ENCODE peak calls at places on chromosomes 3 and 15, in nine cellular contexts. One of them, this sample, is unnamed.

GRCh38 chr3:117454236-117454635 is 744.7 kb downstream of the TUSC7 start:
- DNase-seq in NCI-H748 treated with DMSO at 0.1 percent for 48 hours: no peak
- DNase-seq in substantia nigra: no peak
- DNase-seq in A549: peak
- DNase-seq in fibroblast of lung: no peak
- DNase-seq in activated CD4-positive, alpha-beta T cell treated with anti-CD3 and anti-CD28 coated beads for 48 hours: no peak
- DNase-seq in NCI-H2029 treated with DMSO at 0.1 percent for 48 hours: no peak
- DNase-seq in choroid plexus epithelial cell: peak
- DNase-seq in HTR-8/SVneo: no peak
- DNase-seq in this sample: no peak

GRCh38 chr15:81001180-81002003 is 669 bp downstream of the TLNRD1 start:
- DNase-seq in substantia nigra: peak
- DNase-seq in activated CD4-positive, alpha-beta T cell treated with anti-CD3 and anti-CD28 coated beads for 48 hours: peak
- DNase-seq in fibroblast of lung: peak
- DNase-seq in A549: peak
- DNase-seq in choroid plexus epithelial cell: peak
- DNase-seq in NCI-H2029 treated with DMSO at 0.1 percent for 48 hours: no peak
- DNase-seq in HTR-8/SVneo: peak
- DNase-seq in NCI-H748 treated with DMSO at 0.1 percent for 48 hours: no peak
- DNase-seq in this sample: peak

GRCh38 chr3:16456784-16457415 is 56.6 kb downstream of the RFTN1 start:
- DNase-seq in NCI-H2029 treated with DMSO at 0.1 percent for 48 hours: no peak
- DNase-seq in NCI-H748 treated with DMSO at 0.1 percent for 48 hours: no peak
- DNase-seq in activated CD4-positive, alpha-beta T cell treated with anti-CD3 and anti-CD28 coated beads for 48 hours: no peak
- DNase-seq in substantia nigra: no peak
- DNase-seq in fibroblast of lung: peak
- DNase-seq in choroid plexus epithelial cell: peak
- DNase-seq in A549: peak
- DNase-seq in HTR-8/SVneo: no peak
- DNase-seq in this sample: no peak

GRCh38 chr15:95561463-95561862 is 769.0 kb upstream of the NR2F2 start:
- DNase-seq in A549: no peak
- DNase-seq in fibroblast of lung: peak
- DNase-seq in choroid plexus epithelial cell: peak
- DNase-seq in HTR-8/SVneo: no peak
- DNase-seq in NCI-H2029 treated with DMSO at 0.1 percent for 48 hours: no peak
- DNase-seq in activated CD4-positive, alpha-beta T cell treated with anti-CD3 and anti-CD28 coated beads for 48 hours: no peak
- DNase-seq in NCI-H748 treated with DMSO at 0.1 percent for 48 hours: no peak
- DNase-seq in substantia nigra: no peak
- DNase-seq in this sample: no peak

GRCh38 chr3:181292984-181293383 is 303.4 kb upstream of the DNAJC19 start:
- DNase-seq in substantia nigra: no peak
- DNase-seq in NCI-H2029 treated with DMSO at 0.1 percent for 48 hours: no peak
- DNase-seq in fibroblast of lung: peak
- DNase-seq in activated CD4-positive, alpha-beta T cell treated with anti-CD3 and anti-CD28 coated beads for 48 hours: no peak
- DNase-seq in A549: no peak
- DNase-seq in choroid plexus epithelial cell: peak
- DNase-seq in HTR-8/SVneo: no peak
- DNase-seq in NCI-H748 treated with DMSO at 0.1 percent for 48 hours: no peak
- DNase-seq in this sample: no peak

GRCh38 chr3:88744896-88745295 is 362.5 kb upstream of the EPHA3 start:
- DNase-seq in choroid plexus epithelial cell: no peak
- DNase-seq in HTR-8/SVneo: no peak
- DNase-seq in NCI-H2029 treated with DMSO at 0.1 percent for 48 hours: no peak
- DNase-seq in activated CD4-positive, alpha-beta T cell treated with anti-CD3 and anti-CD28 coated beads for 48 hours: no peak
- DNase-seq in NCI-H748 treated with DMSO at 0.1 percent for 48 hours: no peak
- DNase-seq in fibroblast of lung: peak
- DNase-seq in A549: no peak
- DNase-seq in substantia nigra: no peak
- DNase-seq in this sample: no peak

GRCh38 chr15:62962101-62962995 is 80.2 kb upstream of the TPM1 start:
- DNase-seq in NCI-H748 treated with DMSO at 0.1 percent for 48 hours: no peak
- DNase-seq in choroid plexus epithelial cell: no peak
- DNase-seq in A549: no peak
- DNase-seq in substantia nigra: no peak
- DNase-seq in activated CD4-positive, alpha-beta T cell treated with anti-CD3 and anti-CD28 coated beads for 48 hours: no peak
- DNase-seq in fibroblast of lung: no peak
- DNase-seq in HTR-8/SVneo: no peak
- DNase-seq in NCI-H2029 treated with DMSO at 0.1 percent for 48 hours: no peak
- DNase-seq in this sample: no peak

GRCh38 chr3:157406376-157406775 is 30.3 kb upstream of the PTX3 start:
- DNase-seq in activated CD4-positive, alpha-beta T cell treated with anti-CD3 and anti-CD28 coated beads for 48 hours: no peak
- DNase-seq in substantia nigra: no peak
- DNase-seq in HTR-8/SVneo: no peak
- DNase-seq in NCI-H748 treated with DMSO at 0.1 percent for 48 hours: no peak
- DNase-seq in A549: no peak
- DNase-seq in fibroblast of lung: no peak
- DNase-seq in choroid plexus epithelial cell: no peak
- DNase-seq in NCI-H2029 treated with DMSO at 0.1 percent for 48 hours: no peak
- DNase-seq in this sample: no peak

GRCh38 chr3:150005243-150006102 is 34.8 kb upstream of the PFN2 start:
- DNase-seq in activated CD4-positive, alpha-beta T cell treated with anti-CD3 and anti-CD28 coated beads for 48 hours: no peak
- DNase-seq in choroid plexus epithelial cell: peak
- DNase-seq in substantia nigra: no peak
- DNase-seq in A549: no peak
- DNase-seq in fibroblast of lung: peak
- DNase-seq in NCI-H2029 treated with DMSO at 0.1 percent for 48 hours: no peak
- DNase-seq in NCI-H748 treated with DMSO at 0.1 percent for 48 hours: no peak
- DNase-seq in HTR-8/SVneo: no peak
- DNase-seq in this sample: no peak

GRCh38 chr3:28286595-28286994 is 45.2 kb downstream of the CMC1 start:
- DNase-seq in HTR-8/SVneo: peak
- DNase-seq in substantia nigra: no peak
- DNase-seq in NCI-H2029 treated with DMSO at 0.1 percent for 48 hours: peak
- DNase-seq in NCI-H748 treated with DMSO at 0.1 percent for 48 hours: peak
- DNase-seq in A549: peak
- DNase-seq in activated CD4-positive, alpha-beta T cell treated with anti-CD3 and anti-CD28 coated beads for 48 hours: no peak
- DNase-seq in choroid plexus epithelial cell: peak
- DNase-seq in fibroblast of lung: peak
- DNase-seq in this sample: peak

GRCh38 chr15:63198752-63199250 is 9.4 kb downstream of the RAB8B start:
- DNase-seq in substantia nigra: no peak
- DNase-seq in A549: no peak
- DNase-seq in fibroblast of lung: no peak
- DNase-seq in activated CD4-positive, alpha-beta T cell treated with anti-CD3 and anti-CD28 coated beads for 48 hours: no peak
- DNase-seq in HTR-8/SVneo: no peak
- DNase-seq in NCI-H2029 treated with DMSO at 0.1 percent for 48 hours: no peak
- DNase-seq in NCI-H748 treated with DMSO at 0.1 percent for 48 hours: no peak
- DNase-seq in choroid plexus epithelial cell: peak
- DNase-seq in this sample: no peak

GRCh38 chr3:71926242-71926560 is 141.3 kb upstream of the PROK2 start:
- DNase-seq in NCI-H748 treated with DMSO at 0.1 percent for 48 hours: peak
- DNase-seq in NCI-H2029 treated with DMSO at 0.1 percent for 48 hours: peak
- DNase-seq in substantia nigra: no peak
- DNase-seq in activated CD4-positive, alpha-beta T cell treated with anti-CD3 and anti-CD28 coated beads for 48 hours: peak
- DNase-seq in HTR-8/SVneo: peak
- DNase-seq in A549: peak
- DNase-seq in fibroblast of lung: peak
- DNase-seq in choroid plexus epithelial cell: peak
- DNase-seq in this sample: peak

GRCh38 chr3:57840445-57840844 is 84.3 kb downstream of the SLMAP start:
- DNase-seq in activated CD4-positive, alpha-beta T cell treated with anti-CD3 and anti-CD28 coated beads for 48 hours: no peak
- DNase-seq in A549: no peak
- DNase-seq in choroid plexus epithelial cell: no peak
- DNase-seq in fibroblast of lung: no peak
- DNase-seq in NCI-H748 treated with DMSO at 0.1 percent for 48 hours: no peak
- DNase-seq in substantia nigra: no peak
- DNase-seq in NCI-H2029 treated with DMSO at 0.1 percent for 48 hours: no peak
- DNase-seq in HTR-8/SVneo: no peak
- DNase-seq in this sample: no peak

GRCh38 chr3:151425640-151426336 is 35.1 kb downstream of the IGSF10 start:
- DNase-seq in activated CD4-positive, alpha-beta T cell treated with anti-CD3 and anti-CD28 coated beads for 48 hours: no peak
- DNase-seq in A549: no peak
- DNase-seq in NCI-H2029 treated with DMSO at 0.1 percent for 48 hours: no peak
- DNase-seq in substantia nigra: no peak
- DNase-seq in fibroblast of lung: peak
- DNase-seq in HTR-8/SVneo: no peak
- DNase-seq in choroid plexus epithelial cell: peak
- DNase-seq in NCI-H748 treated with DMSO at 0.1 percent for 48 hours: no peak
- DNase-seq in this sample: no peak

GRCh38 chr3:81891056-81891455 is 129.6 kb upstream of the GBE1 start:
- DNase-seq in A549: no peak
- DNase-seq in choroid plexus epithelial cell: no peak
- DNase-seq in substantia nigra: no peak
- DNase-seq in NCI-H748 treated with DMSO at 0.1 percent for 48 hours: peak
- DNase-seq in activated CD4-positive, alpha-beta T cell treated with anti-CD3 and anti-CD28 coated beads for 48 hours: no peak
- DNase-seq in HTR-8/SVneo: no peak
- DNase-seq in fibroblast of lung: no peak
- DNase-seq in NCI-H2029 treated with DMSO at 0.1 percent for 48 hours: no peak
- DNase-seq in this sample: no peak

GRCh38 chr3:13379191-13379830 is 40.8 kb downstream of the NUP210 start:
- DNase-seq in HTR-8/SVneo: peak
- DNase-seq in A549: no peak
- DNase-seq in fibroblast of lung: peak
- DNase-seq in choroid plexus epithelial cell: peak
- DNase-seq in NCI-H2029 treated with DMSO at 0.1 percent for 48 hours: no peak
- DNase-seq in NCI-H748 treated with DMSO at 0.1 percent for 48 hours: no peak
- DNase-seq in substantia nigra: no peak
- DNase-seq in activated CD4-positive, alpha-beta T cell treated with anti-CD3 and anti-CD28 coated beads for 48 hours: no peak
- DNase-seq in this sample: no peak

GRCh38 chr3:137768361-137769320 is 4.5 kb downstream of the SOX14 start:
- DNase-seq in fibroblast of lung: no peak
- DNase-seq in substantia nigra: no peak
- DNase-seq in HTR-8/SVneo: no peak
- DNase-seq in choroid plexus epithelial cell: no peak
- DNase-seq in activated CD4-positive, alpha-beta T cell treated with anti-CD3 and anti-CD28 coated beads for 48 hours: peak
- DNase-seq in A549: no peak
- DNase-seq in NCI-H2029 treated with DMSO at 0.1 percent for 48 hours: no peak
- DNase-seq in NCI-H748 treated with DMSO at 0.1 percent for 48 hours: no peak
- DNase-seq in this sample: no peak

GRCh38 chr3:126051741-126052140 is 32.2 kb downstream of the SLC41A3 start:
- DNase-seq in substantia nigra: no peak
- DNase-seq in fibroblast of lung: no peak
- DNase-seq in choroid plexus epithelial cell: no peak
- DNase-seq in A549: no peak
- DNase-seq in activated CD4-positive, alpha-beta T cell treated with anti-CD3 and anti-CD28 coated beads for 48 hours: no peak
- DNase-seq in NCI-H2029 treated with DMSO at 0.1 percent for 48 hours: no peak
- DNase-seq in HTR-8/SVneo: no peak
- DNase-seq in NCI-H748 treated with DMSO at 0.1 percent for 48 hours: no peak
- DNase-seq in this sample: no peak

GRCh38 chr3:61562042-61562809 is 855 bp downstream of the PTPRG start:
- DNase-seq in activated CD4-positive, alpha-beta T cell treated with anti-CD3 and anti-CD28 coated beads for 48 hours: no peak
- DNase-seq in NCI-H2029 treated with DMSO at 0.1 percent for 48 hours: no peak
- DNase-seq in A549: peak
- DNase-seq in NCI-H748 treated with DMSO at 0.1 percent for 48 hours: no peak
- DNase-seq in fibroblast of lung: peak
- DNase-seq in HTR-8/SVneo: no peak
- DNase-seq in substantia nigra: no peak
- DNase-seq in choroid plexus epithelial cell: peak
- DNase-seq in this sample: no peak

GRCh38 chr3:110815008-110815583 is 256.5 kb upstream of the NECTIN3 start:
- DNase-seq in NCI-H748 treated with DMSO at 0.1 percent for 48 hours: no peak
- DNase-seq in HTR-8/SVneo: peak
- DNase-seq in choroid plexus epithelial cell: peak
- DNase-seq in A549: peak
- DNase-seq in fibroblast of lung: peak
- DNase-seq in NCI-H2029 treated with DMSO at 0.1 percent for 48 hours: no peak
- DNase-seq in activated CD4-positive, alpha-beta T cell treated with anti-CD3 and anti-CD28 coated beads for 48 hours: no peak
- DNase-seq in substantia nigra: no peak
- DNase-seq in this sample: no peak

GRCh38 chr3:194129581-194130133 is 6.3 kb upstream of the HES1 start:
- DNase-seq in choroid plexus epithelial cell: peak
- DNase-seq in A549: no peak
- DNase-seq in activated CD4-positive, alpha-beta T cell treated with anti-CD3 and anti-CD28 coated beads for 48 hours: no peak
- DNase-seq in NCI-H2029 treated with DMSO at 0.1 percent for 48 hours: no peak
- DNase-seq in substantia nigra: peak
- DNase-seq in fibroblast of lung: peak
- DNase-seq in NCI-H748 treated with DMSO at 0.1 percent for 48 hours: no peak
- DNase-seq in HTR-8/SVneo: no peak
- DNase-seq in this sample: no peak

GRCh38 chr15:93987068-93987467 is 244.3 kb upstream of the MCTP2 start:
- DNase-seq in choroid plexus epithelial cell: no peak
- DNase-seq in fibroblast of lung: no peak
- DNase-seq in NCI-H2029 treated with DMSO at 0.1 percent for 48 hours: no peak
- DNase-seq in substantia nigra: no peak
- DNase-seq in activated CD4-positive, alpha-beta T cell treated with anti-CD3 and anti-CD28 coated beads for 48 hours: peak
- DNase-seq in HTR-8/SVneo: no peak
- DNase-seq in A549: no peak
- DNase-seq in NCI-H748 treated with DMSO at 0.1 percent for 48 hours: no peak
- DNase-seq in this sample: no peak

GRCh38 chr3:59979542-59979941 is 929.7 kb upstream of the CFAP20DC start:
- DNase-seq in HTR-8/SVneo: no peak
- DNase-seq in A549: no peak
- DNase-seq in activated CD4-positive, alpha-beta T cell treated with anti-CD3 and anti-CD28 coated beads for 48 hours: peak
- DNase-seq in NCI-H2029 treated with DMSO at 0.1 percent for 48 hours: no peak
- DNase-seq in substantia nigra: no peak
- DNase-seq in NCI-H748 treated with DMSO at 0.1 percent for 48 hours: no peak
- DNase-seq in choroid plexus epithelial cell: no peak
- DNase-seq in fibroblast of lung: no peak
- DNase-seq in this sample: no peak

GRCh38 chr3:16363636-16364035 is 98.6 kb downstream of the OXNAD1 start:
- DNase-seq in choroid plexus epithelial cell: no peak
- DNase-seq in NCI-H2029 treated with DMSO at 0.1 percent for 48 hours: no peak
- DNase-seq in HTR-8/SVneo: no peak
- DNase-seq in fibroblast of lung: no peak
- DNase-seq in activated CD4-positive, alpha-beta T cell treated with anti-CD3 and anti-CD28 coated beads for 48 hours: no peak
- DNase-seq in substantia nigra: no peak
- DNase-seq in NCI-H748 treated with DMSO at 0.1 percent for 48 hours: no peak
- DNase-seq in A549: no peak
- DNase-seq in this sample: no peak

GRCh38 chr3:52405066-52405465 is 39.8 kb downstream of the SEMA3G start:
- DNase-seq in substantia nigra: no peak
- DNase-seq in HTR-8/SVneo: no peak
- DNase-seq in fibroblast of lung: no peak
- DNase-seq in choroid plexus epithelial cell: no peak
- DNase-seq in activated CD4-positive, alpha-beta T cell treated with anti-CD3 and anti-CD28 coated beads for 48 hours: no peak
- DNase-seq in A549: no peak
- DNase-seq in NCI-H748 treated with DMSO at 0.1 percent for 48 hours: no peak
- DNase-seq in NCI-H2029 treated with DMSO at 0.1 percent for 48 hours: no peak
- DNase-seq in this sample: no peak

GRCh38 chr15:91572110-91572509 is 281.4 kb upstream of the SLCO3A1 start:
- DNase-seq in A549: peak
- DNase-seq in activated CD4-positive, alpha-beta T cell treated with anti-CD3 and anti-CD28 coated beads for 48 hours: no peak
- DNase-seq in HTR-8/SVneo: no peak
- DNase-seq in NCI-H2029 treated with DMSO at 0.1 percent for 48 hours: peak
- DNase-seq in fibroblast of lung: peak
- DNase-seq in substantia nigra: no peak
- DNase-seq in choroid plexus epithelial cell: peak
- DNase-seq in NCI-H748 treated with DMSO at 0.1 percent for 48 hours: peak
- DNase-seq in this sample: no peak

GRCh38 chr15:25169318-25169717 is 214.5 kb downstream of the SNRPN start:
- DNase-seq in A549: no peak
- DNase-seq in fibroblast of lung: no peak
- DNase-seq in NCI-H2029 treated with DMSO at 0.1 percent for 48 hours: no peak
- DNase-seq in substantia nigra: no peak
- DNase-seq in HTR-8/SVneo: no peak
- DNase-seq in choroid plexus epithelial cell: no peak
- DNase-seq in NCI-H748 treated with DMSO at 0.1 percent for 48 hours: no peak
- DNase-seq in activated CD4-positive, alpha-beta T cell treated with anti-CD3 and anti-CD28 coated beads for 48 hours: no peak
- DNase-seq in this sample: no peak

GRCh38 chr3:184562146-184562861 is 719 bp downstream of the EPHB3 start:
- DNase-seq in NCI-H2029 treated with DMSO at 0.1 percent for 48 hours: no peak
- DNase-seq in activated CD4-positive, alpha-beta T cell treated with anti-CD3 and anti-CD28 coated beads for 48 hours: no peak
- DNase-seq in choroid plexus epithelial cell: no peak
- DNase-seq in HTR-8/SVneo: no peak
- DNase-seq in NCI-H748 treated with DMSO at 0.1 percent for 48 hours: no peak
- DNase-seq in substantia nigra: no peak
- DNase-seq in fibroblast of lung: no peak
- DNase-seq in A549: no peak
- DNase-seq in this sample: no peak

GRCh38 chr3:14592390-14592789 is 52.2 kb upstream of the GRIP2 start:
- DNase-seq in NCI-H748 treated with DMSO at 0.1 percent for 48 hours: no peak
- DNase-seq in HTR-8/SVneo: no peak
- DNase-seq in choroid plexus epithelial cell: no peak
- DNase-seq in fibroblast of lung: no peak
- DNase-seq in A549: no peak
- DNase-seq in activated CD4-positive, alpha-beta T cell treated with anti-CD3 and anti-CD28 coated beads for 48 hours: no peak
- DNase-seq in NCI-H2029 treated with DMSO at 0.1 percent for 48 hours: no peak
- DNase-seq in substantia nigra: no peak
- DNase-seq in this sample: no peak

GRCh38 chr15:98154863-98155262 is 194.4 kb downstream of the ARRDC4 start:
- DNase-seq in HTR-8/SVneo: peak
- DNase-seq in fibroblast of lung: peak
- DNase-seq in NCI-H2029 treated with DMSO at 0.1 percent for 48 hours: no peak
- DNase-seq in A549: peak
- DNase-seq in NCI-H748 treated with DMSO at 0.1 percent for 48 hours: no peak
- DNase-seq in choroid plexus epithelial cell: peak
- DNase-seq in substantia nigra: no peak
- DNase-seq in activated CD4-positive, alpha-beta T cell treated with anti-CD3 and anti-CD28 coated beads for 48 hours: no peak
- DNase-seq in this sample: no peak

GRCh38 chr15:77852241-77853007 is 219.7 kb upstream of the LINGO1 start:
- DNase-seq in A549: no peak
- DNase-seq in NCI-H748 treated with DMSO at 0.1 percent for 48 hours: no peak
- DNase-seq in choroid plexus epithelial cell: no peak
- DNase-seq in HTR-8/SVneo: no peak
- DNase-seq in activated CD4-positive, alpha-beta T cell treated with anti-CD3 and anti-CD28 coated beads for 48 hours: no peak
- DNase-seq in NCI-H2029 treated with DMSO at 0.1 percent for 48 hours: no peak
- DNase-seq in substantia nigra: no peak
- DNase-seq in fibroblast of lung: no peak
- DNase-seq in this sample: no peak